ENCODE peak calls at places on chromosomes 13 and 19, in five cellular contexts. X, J, H, A and B are unnamed samples.

GRCh38 chr13:113943821-113944565 is 29.9 kb downstream of the C13orf46 start:
- DNase-seq in J (no peak), H (no peak), A (no peak), X (no peak), B (no peak)

GRCh38 chr19:40512473-40513344 is 45.9 kb downstream of the SPTBN4 start:
- DNase-seq in H (no peak), X (no peak), A (peak; percentile 11), J (no peak), B (no peak)

GRCh38 chr19:32067686-32068085 is 277.7 kb upstream of the ZNF507 start:
- DNase-seq in H (no peak), A (no peak), X (no peak), J (no peak), B (no peak)

GRCh38 chr19:5331790-5332189 is 8.8 kb downstream of the PTPRS start:
- DNase-seq in X (no peak), A (no peak), H (no peak), J (no peak), B (no peak)

GRCh38 chr19:2618611-2619010 is 83.9 kb downstream of the GNG7 start:
- DNase-seq in J (no peak), X (no peak), H (no peak), A (peak; percentile 28), B (no peak)

GRCh38 chr19:51600940-51601575 is 29.1 kb downstream of the SIGLEC5 start:
- DNase-seq in H (no peak), X (no peak), J (no peak), A (no peak), B (no peak)

GRCh38 chr19:43354305-43354627 is 780 bp downstream of the CD177 start:
- DNase-seq in H (no peak), A (no peak), X (no peak), J (no peak), B (no peak)

GRCh38 chr13:31038834-31039552 is 106.5 kb downstream of the TEX26 start:
- DNase-seq in J (no peak), A (peak; percentile 44), X (no peak), H (no peak), B (no peak)

GRCh38 chr19:37998801-37999308 is 91.8 kb downstream of the SIPA1L3 start:
- DNase-seq in J (no peak), A (no peak), X (no peak), H (no peak), B (no peak)

GRCh38 chr19:49684251-49684982 is 5.0 kb upstream of the ADM5 start:
- DNase-seq in H (no peak), X (no peak), J (peak; percentile 52), A (no peak), B (peak; percentile 20)

GRCh38 chr19:32464279-32464678 is 58.7 kb downstream of the DPY19L3 start:
- DNase-seq in X (no peak), J (no peak), A (peak; percentile 10), H (no peak), B (peak; percentile 52)